ENCODE peak calls at places on chromosomes 1 and 21, in eight cellular contexts. V, L, U, S, E, Y, Q and Z are unnamed samples.

GRCh38 chr21:37071561-37072238 is 1.2 kb downstream of the PIGP start:
- DNase-seq in V (no peak), L (no peak), U (peak; percentile 70), S (peak; percentile 37), E (no peak), Y (peak; percentile 65), Q (no peak), Z (no peak)

GRCh38 chr1:221078260-221078965 is 199.2 kb downstream of the HLX start:
- DNase-seq in V (no peak), L (no peak), U (no peak), S (no peak), E (no peak), Y (no peak), Q (no peak), Z (no peak)

GRCh38 chr1:53485478-53486394 is 26.5 kb downstream of the DMRTB1 start:
- DNase-seq in V (peak; percentile 11), L (peak; percentile 62), U (peak; percentile 73), S (peak; percentile 96), E (peak; percentile 83), Y (peak; percentile 89), Q (peak; percentile 64), Z (peak; percentile 27)

GRCh38 chr1:14777516-14778506 is 179.3 kb downstream of the KAZN start:
- DNase-seq in V (no peak), L (no peak), U (no peak), S (no peak), E (no peak), Y (no peak), Q (no peak), Z (no peak)

GRCh38 chr1:60055336-60055735 is 18.2 kb downstream of the C1orf87 start:
- DNase-seq in V (no peak), L (no peak), U (no peak), S (no peak), E (no peak), Y (no peak), Q (no peak), Z (no peak)

GRCh38 chr1:32406629-32407111 is 12.4 kb upstream of the BSDC1 start:
- DNase-seq in V (no peak), L (no peak), U (no peak), S (no peak), E (no peak), Y (no peak), Q (no peak), Z (no peak)

GRCh38 chr1:218447010-218447689 is 102.0 kb downstream of the TGFB2 start:
- DNase-seq in V (no peak), L (no peak), U (no peak), S (no peak), E (no peak), Y (no peak), Q (no peak), Z (no peak)

GRCh38 chr1:234708700-234709395 is 98.9 kb upstream of the IRF2BP2 start:
- DNase-seq in V (no peak), L (no peak), U (no peak), S (no peak), E (no peak), Y (no peak), Q (no peak), Z (no peak)

GRCh38 chr1:98696077-98696476 is 34.6 kb downstream of the SNX7 start:
- DNase-seq in V (no peak), L (no peak), U (no peak), S (no peak), E (no peak), Y (no peak), Q (no peak), Z (no peak)

GRCh38 chr1:74517599-74518051 is 5.2 kb upstream of the LRRC53 start:
- DNase-seq in V (no peak), L (no peak), U (no peak), S (no peak), E (no peak), Y (no peak), Q (no peak), Z (no peak)

GRCh38 chr1:231951399-231951798 is 324.8 kb downstream of the DISC1 start:
- DNase-seq in V (no peak), L (no peak), U (no peak), S (no peak), E (no peak), Y (no peak), Q (no peak), Z (no peak)

GRCh38 chr1:185646202-185646683 is 87.9 kb upstream of the HMCN1 start:
- DNase-seq in V (no peak), L (no peak), U (peak; percentile 96), S (peak; percentile 15), E (no peak), Y (peak; percentile 90), Q (no peak), Z (no peak)

GRCh38 chr1:29783501-29784275 is 547.4 kb downstream of the PTPRU start:
- DNase-seq in V (no peak), L (no peak), U (no peak), S (no peak), E (no peak), Y (no peak), Q (no peak), Z (no peak)

GRCh38 chr1:245485996-245486395 is 331.2 kb downstream of the KIF26B start:
- DNase-seq in V (no peak), L (no peak), U (no peak), S (no peak), E (no peak), Y (no peak), Q (no peak), Z (no peak)

GRCh38 chr21:29546071-29546470 is 247.3 kb downstream of the BACH1 start:
- DNase-seq in V (no peak), L (no peak), U (no peak), S (no peak), E (no peak), Y (peak; percentile 5), Q (no peak), Z (no peak)

GRCh38 chr1:219443763-219444162 is 169.1 kb downstream of the ZC3H11B start:
- DNase-seq in V (no peak), L (no peak), U (no peak), S (no peak), E (no peak), Y (peak; percentile 36), Q (no peak), Z (no peak)

GRCh38 chr1:57017717-57018116 is 51.9 kb upstream of the C8B start:
- DNase-seq in V (no peak), L (peak; percentile 10), U (peak; percentile 2), S (no peak), E (no peak), Y (no peak), Q (no peak), Z (no peak)

GRCh38 chr1:203754455-203754864 is 10.5 kb upstream of the LAX1 start:
- DNase-seq in V (no peak), L (no peak), U (no peak), S (no peak), E (no peak), Y (no peak), Q (no peak), Z (no peak)

GRCh38 chr1:68049941-68050878 is at the start of gene DIRAS3:
- DNase-seq in V (no peak), L (no peak), U (peak; percentile 6), S (no peak), E (no peak), Y (peak; percentile 7), Q (no peak), Z (no peak)

GRCh38 chr1:56453016-56453721 is 126.2 kb downstream of the PLPP3 start:
- DNase-seq in V (no peak), L (no peak), U (no peak), S (no peak), E (no peak), Y (no peak), Q (no peak), Z (no peak)

GRCh38 chr1:208233546-208233945 is 10.6 kb downstream of the PLXNA2 start:
- DNase-seq in V (peak; percentile 31), L (no peak), U (no peak), S (no peak), E (no peak), Y (no peak), Q (no peak), Z (no peak)

GRCh38 chr1:111769517-111770146 is 13.9 kb downstream of the DDX20 start:
- DNase-seq in V (no peak), L (peak; percentile 60), U (peak; percentile 63), S (peak; percentile 71), E (no peak), Y (peak; percentile 72), Q (no peak), Z (peak; percentile 49)

GRCh38 chr1:25799758-25800537 is at the start of gene SELENON:
- DNase-seq in V (no peak), L (no peak), U (no peak), S (peak; percentile 10), E (no peak), Y (peak; percentile 75), Q (peak; percentile 15), Z (peak; percentile 21)

GRCh38 chr1:118210051-118210722 is 25.2 kb upstream of the SPAG17 start:
- DNase-seq in V (no peak), L (no peak), U (no peak), S (no peak), E (no peak), Y (no peak), Q (no peak), Z (no peak)

GRCh38 chr1:178579562-178579961 is 66.7 kb downstream of the TEX35 start:
- DNase-seq in V (no peak), L (no peak), U (no peak), S (no peak), E (no peak), Y (no peak), Q (no peak), Z (no peak)

GRCh38 chr1:47183308-47184089 is 6.3 kb downstream of the PDZK1IP1 start:
- DNase-seq in V (no peak), L (no peak), U (no peak), S (no peak), E (no peak), Y (no peak), Q (no peak), Z (no peak)

GRCh38 chr21:26977741-26978140 is 10.9 kb upstream of the ADAMTS5 start:
- DNase-seq in V (no peak), L (no peak), U (no peak), S (no peak), E (no peak), Y (peak; percentile 42), Q (no peak), Z (no peak)

GRCh38 chr1:206766251-206766856 is 4.2 kb upstream of the IL19 start:
- DNase-seq in V (no peak), L (peak; percentile 64), U (no peak), S (no peak), E (no peak), Y (peak; percentile 66), Q (peak; percentile 57), Z (peak; percentile 69)

GRCh38 chr1:203776636-203777035 is 11.7 kb downstream of the LAX1 start:
- DNase-seq in V (no peak), L (peak; percentile 28), U (peak; percentile 28), S (no peak), E (no peak), Y (peak; percentile 22), Q (no peak), Z (no peak)

GRCh38 chr1:15803380-15803779 is 4.1 kb downstream of the UQCRHL start:
- DNase-seq in V (no peak), L (peak; percentile 10), U (peak; percentile 43), S (peak; percentile 1), E (no peak), Y (no peak), Q (no peak), Z (no peak)